ENCODE peak calls at places on chromosome 6, in four cellular contexts. Y is heart right ventricle, S is uterus, L is AG04450. F is an unnamed sample.

GRCh38 chr6:113858067-113858604 is 991 bp downstream of the MARCKS start:
- DNase-seq in L (no peak), S (peak), Y (peak), F (peak)

GRCh38 chr6:42555477-42556457 is 8.1 kb upstream of the UBR2 start:
- DNase-seq in Y (no peak), S (no peak), L (no peak), F (no peak)

GRCh38 chr6:122869437-122870024 is 80.5 kb downstream of the SMPDL3A start:
- DNase-seq in L (peak), Y (peak), S (peak), F (peak)

GRCh38 chr6:26003102-26003694 is 40.6 kb downstream of the TRIM38 start:
- DNase-seq in Y (peak), S (peak), L (no peak), F (no peak)

GRCh38 chr6:54892831-54893230 is 46.3 kb downstream of the FAM83B start:
- DNase-seq in S (no peak), L (peak), Y (no peak), F (peak)

GRCh38 chr6:160882741-160883340 is 108.7 kb upstream of the MAP3K4 start:
- DNase-seq in S (no peak), Y (no peak), L (no peak), F (peak)

GRCh38 chr6:111605100-111605748 is 454 bp downstream of the TRAF3IP2 start:
- DNase-seq in L (no peak), S (peak), Y (peak), F (peak)

GRCh38 chr6:138455746-138456392 is 43.4 kb downstream of the NHSL1 start:
- DNase-seq in S (no peak), L (no peak), Y (no peak), F (peak)

GRCh38 chr6:161370882-161371281 is 97.0 kb upstream of the AGPAT4 start:
- DNase-seq in S (peak), Y (peak), L (peak), F (peak)